ENCODE peak calls at places on chromosomes 4 and X, in eight cellular contexts. One of them, this sample, is unnamed. For H3K9me3 and H3K4me1, the result is how much of the 10 kb centered on the place peaks cover.

GRCh38 chrX:105823092-105823454 is 734 bp downstream of the NRK start:
- DNase-seq in adrenal gland: peak
- DNase-seq in CD8-positive, alpha-beta T cell: no peak
- DNase-seq in uterus: no peak
- DNase-seq in prostate gland: no peak
- DNase-seq in upper lobe of right lung: no peak
- DNase-seq in H1: no peak
- DNase-seq in neuronal stem cell: no peak
- DNase-seq in this sample: no peak

GRCh38 chr4:187294861-187295260 is 571.2 kb upstream of the FAT1 start:
- DNase-seq in adrenal gland: no peak
- DNase-seq in CD8-positive, alpha-beta T cell: no peak
- DNase-seq in uterus: no peak
- DNase-seq in prostate gland: no peak
- DNase-seq in upper lobe of right lung: no peak
- DNase-seq in H1: no peak
- DNase-seq in neuronal stem cell: no peak
- DNase-seq in this sample: no peak

GRCh38 chrX:152903589-152903988 is 5.7 kb downstream of the ZNF185 start:
- DNase-seq in adrenal gland: no peak
- DNase-seq in CD8-positive, alpha-beta T cell: no peak
- DNase-seq in uterus: no peak
- DNase-seq in prostate gland: no peak
- DNase-seq in upper lobe of right lung: peak
- DNase-seq in H1: no peak
- DNase-seq in neuronal stem cell: no peak
- DNase-seq in this sample: no peak

GRCh38 chr4:124640037-124640730 is 72.3 kb downstream of the ANKRD50 start:
- DNase-seq in adrenal gland: peak
- DNase-seq in CD8-positive, alpha-beta T cell: no peak
- DNase-seq in uterus: no peak
- DNase-seq in prostate gland: no peak
- DNase-seq in upper lobe of right lung: no peak
- DNase-seq in H1: no peak
- DNase-seq in neuronal stem cell: no peak
- DNase-seq in this sample: no peak

GRCh38 chrX:572490-573124 is 58.0 kb upstream of the SHOX start:
- DNase-seq in adrenal gland: no peak
- DNase-seq in CD8-positive, alpha-beta T cell: no peak
- DNase-seq in uterus: no peak
- DNase-seq in prostate gland: no peak
- DNase-seq in upper lobe of right lung: no peak
- DNase-seq in H1: peak
- DNase-seq in neuronal stem cell: no peak
- DNase-seq in this sample: no peak

GRCh38 chr4:22237846-22238513 is 277.9 kb downstream of the ADGRA3 start:
- DNase-seq in adrenal gland: no peak
- DNase-seq in CD8-positive, alpha-beta T cell: no peak
- DNase-seq in uterus: no peak
- DNase-seq in prostate gland: no peak
- DNase-seq in upper lobe of right lung: no peak
- DNase-seq in H1: no peak
- DNase-seq in neuronal stem cell: no peak
- DNase-seq in this sample: no peak

GRCh38 chr4:118979712-118980111 is 91.1 kb downstream of the SYNPO2 start:
- DNase-seq in adrenal gland: no peak
- DNase-seq in CD8-positive, alpha-beta T cell: no peak
- DNase-seq in uterus: no peak
- DNase-seq in prostate gland: no peak
- DNase-seq in upper lobe of right lung: no peak
- DNase-seq in H1: no peak
- DNase-seq in neuronal stem cell: no peak
- DNase-seq in this sample: no peak

GRCh38 chrX:22041931-22042530 is 9.9 kb downstream of the PHEX start:
- DNase-seq in adrenal gland: no peak
- DNase-seq in CD8-positive, alpha-beta T cell: no peak
- DNase-seq in uterus: no peak
- DNase-seq in prostate gland: no peak
- DNase-seq in upper lobe of right lung: no peak
- DNase-seq in H1: no peak
- DNase-seq in neuronal stem cell: no peak
- DNase-seq in this sample: no peak

GRCh38 chr4:52751349-52751911 is at the start of gene ERVMER34-1:
- DNase-seq in adrenal gland: peak
- DNase-seq in CD8-positive, alpha-beta T cell: no peak
- DNase-seq in uterus: peak
- DNase-seq in prostate gland: peak
- DNase-seq in upper lobe of right lung: peak
- DNase-seq in H1: peak
- DNase-seq in neuronal stem cell: peak
- DNase-seq in this sample: no peak

DNA sequence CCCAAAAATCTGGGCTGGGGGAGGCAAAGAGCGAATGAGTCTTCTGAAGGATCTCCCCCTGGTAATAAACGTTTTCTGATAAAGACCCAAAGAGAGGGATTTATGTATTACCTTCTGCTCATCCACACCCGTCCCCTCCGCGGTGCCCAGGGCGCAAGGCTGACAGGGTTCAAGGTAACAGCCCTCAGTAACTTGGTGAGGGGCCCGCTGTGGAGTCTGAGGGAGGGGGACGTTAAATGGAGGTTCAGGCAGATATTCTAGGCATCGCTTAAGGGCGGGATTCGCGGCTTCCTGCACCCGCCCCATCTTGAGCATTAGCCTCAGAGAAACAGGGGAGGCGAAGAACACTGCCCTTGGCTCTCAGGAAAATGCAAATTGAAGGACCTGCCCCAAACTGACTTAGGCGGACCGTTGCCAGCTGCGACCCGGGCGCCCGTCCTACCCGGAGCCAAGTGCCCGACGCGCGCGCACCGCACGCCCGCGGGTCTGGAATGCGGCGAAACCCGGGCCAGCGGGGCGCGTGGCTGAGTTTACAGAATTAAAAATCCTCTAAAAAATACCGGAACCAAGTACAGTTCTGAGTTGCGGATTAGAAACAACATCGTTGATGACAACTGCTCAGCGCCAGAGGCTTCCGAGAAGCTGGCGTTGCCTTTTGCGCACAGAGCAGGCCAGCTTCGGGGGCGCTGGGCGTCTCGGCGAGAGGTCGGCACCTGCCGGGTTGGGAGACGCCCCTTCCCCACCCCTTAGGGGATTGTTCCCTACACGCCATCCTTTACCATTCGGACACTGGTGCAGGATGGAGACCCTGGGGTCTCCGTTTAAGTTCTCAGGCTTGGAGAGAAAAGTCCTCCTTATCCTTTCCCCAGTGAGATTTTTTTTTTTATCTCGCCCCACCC is 2.8 kb downstream of the HELT start:
- DNase-seq in adrenal gland: no peak
- DNase-seq in CD8-positive, alpha-beta T cell: no peak
- DNase-seq in uterus: no peak
- DNase-seq in prostate gland: no peak
- DNase-seq in upper lobe of right lung: no peak
- DNase-seq in H1: peak
- DNase-seq in neuronal stem cell: no peak
- DNase-seq in this sample: no peak
- H3K4me3 ChIP-seq in adrenal gland: no peak
- H3K4me3 ChIP-seq in CD8-positive, alpha-beta T cell: no peak
- H3K4me3 ChIP-seq in uterus: no peak
- H3K4me3 ChIP-seq in prostate gland: no peak
- H3K4me3 ChIP-seq in upper lobe of right lung: no peak
- H3K4me3 ChIP-seq in H1: peak
- H3K4me3 ChIP-seq in neuronal stem cell: no peak
- H3K4me3 ChIP-seq in this sample: no peak

DNA sequence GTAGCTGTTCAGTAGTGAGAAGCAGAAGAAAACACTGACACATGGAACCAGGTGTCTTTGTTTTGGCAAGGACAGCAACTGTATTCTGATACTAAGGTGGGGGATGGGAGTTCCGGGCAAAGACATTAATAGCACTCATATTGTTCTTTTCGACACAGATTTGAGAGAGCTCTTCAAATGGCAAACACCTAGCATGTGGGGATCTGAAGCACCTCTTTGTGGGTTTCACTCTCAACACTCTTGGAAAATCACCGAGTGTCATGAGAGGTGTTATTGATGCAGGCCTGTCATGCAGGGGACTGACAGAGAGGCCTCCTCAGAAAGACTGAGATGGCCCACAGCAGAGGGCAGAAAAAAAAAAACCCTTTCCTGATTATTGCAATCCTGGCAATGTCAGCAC is 228.4 kb upstream of the VCX start:
- DNase-seq in adrenal gland: no peak
- DNase-seq in CD8-positive, alpha-beta T cell: no peak
- DNase-seq in uterus: no peak
- DNase-seq in prostate gland: no peak
- DNase-seq in upper lobe of right lung: no peak
- DNase-seq in H1: no peak
- DNase-seq in neuronal stem cell: no peak
- DNase-seq in this sample: no peak
- H3K9me3 ChIP-seq in adrenal gland: under half
- H3K9me3 ChIP-seq in CD8-positive, alpha-beta T cell: under half
- H3K9me3 ChIP-seq in uterus: under half
- H3K9me3 ChIP-seq in prostate gland: under half
- H3K9me3 ChIP-seq in upper lobe of right lung: under half
- H3K9me3 ChIP-seq in H1: under half
- H3K9me3 ChIP-seq in neuronal stem cell: under half
- H3K9me3 ChIP-seq in this sample: under half

GRCh38 chr4:172989984-172990711 is 178.5 kb upstream of the GALNT7 start:
- DNase-seq in adrenal gland: no peak
- DNase-seq in CD8-positive, alpha-beta T cell: no peak
- DNase-seq in uterus: no peak
- DNase-seq in prostate gland: no peak
- DNase-seq in upper lobe of right lung: no peak
- DNase-seq in H1: no peak
- DNase-seq in neuronal stem cell: no peak
- DNase-seq in this sample: no peak

GRCh38 chr4:172985552-172985951 is 183.1 kb upstream of the GALNT7 start:
- DNase-seq in adrenal gland: no peak
- DNase-seq in CD8-positive, alpha-beta T cell: no peak
- DNase-seq in uterus: no peak
- DNase-seq in prostate gland: no peak
- DNase-seq in upper lobe of right lung: no peak
- DNase-seq in H1: no peak
- DNase-seq in neuronal stem cell: no peak
- DNase-seq in this sample: no peak

GRCh38 chr4:172983014-172983413 is 185.6 kb upstream of the GALNT7 start:
- DNase-seq in adrenal gland: no peak
- DNase-seq in CD8-positive, alpha-beta T cell: no peak
- DNase-seq in uterus: no peak
- DNase-seq in prostate gland: no peak
- DNase-seq in upper lobe of right lung: no peak
- DNase-seq in H1: no peak
- DNase-seq in neuronal stem cell: no peak
- DNase-seq in this sample: no peak

GRCh38 chr4:172982151-172982590 is 186.4 kb upstream of the GALNT7 start:
- DNase-seq in adrenal gland: no peak
- DNase-seq in CD8-positive, alpha-beta T cell: no peak
- DNase-seq in uterus: peak
- DNase-seq in prostate gland: peak
- DNase-seq in upper lobe of right lung: no peak
- DNase-seq in H1: no peak
- DNase-seq in neuronal stem cell: no peak
- DNase-seq in this sample: peak

GRCh38 chr4:172986114-172986513 is 182.5 kb upstream of the GALNT7 start:
- DNase-seq in adrenal gland: no peak
- DNase-seq in CD8-positive, alpha-beta T cell: no peak
- DNase-seq in uterus: no peak
- DNase-seq in prostate gland: no peak
- DNase-seq in upper lobe of right lung: no peak
- DNase-seq in H1: no peak
- DNase-seq in neuronal stem cell: no peak
- DNase-seq in this sample: peak
- H3K4me1 ChIP-seq in adrenal gland: under half
- H3K4me1 ChIP-seq in CD8-positive, alpha-beta T cell: under half
- H3K4me1 ChIP-seq in uterus: under half
- H3K4me1 ChIP-seq in prostate gland: under half
- H3K4me1 ChIP-seq in upper lobe of right lung: under half
- H3K4me1 ChIP-seq in H1: under half
- H3K4me1 ChIP-seq in neuronal stem cell: under half
- H3K4me1 ChIP-seq in this sample: under half

GRCh38 chr4:41069268-41069667 is 145.1 kb downstream of the APBB2 start:
- DNase-seq in adrenal gland: no peak
- DNase-seq in CD8-positive, alpha-beta T cell: no peak
- DNase-seq in uterus: peak
- DNase-seq in prostate gland: no peak
- DNase-seq in upper lobe of right lung: no peak
- DNase-seq in H1: no peak
- DNase-seq in neuronal stem cell: no peak
- DNase-seq in this sample: no peak

GRCh38 chr4:41066049-41066448 is 148.3 kb downstream of the APBB2 start:
- DNase-seq in adrenal gland: no peak
- DNase-seq in CD8-positive, alpha-beta T cell: no peak
- DNase-seq in uterus: no peak
- DNase-seq in prostate gland: no peak
- DNase-seq in upper lobe of right lung: no peak
- DNase-seq in H1: no peak
- DNase-seq in neuronal stem cell: no peak
- DNase-seq in this sample: no peak

GRCh38 chr4:41061482-41062185 is 152.7 kb downstream of the APBB2 start:
- DNase-seq in adrenal gland: no peak
- DNase-seq in CD8-positive, alpha-beta T cell: no peak
- DNase-seq in uterus: no peak
- DNase-seq in prostate gland: no peak
- DNase-seq in upper lobe of right lung: no peak
- DNase-seq in H1: no peak
- DNase-seq in neuronal stem cell: no peak
- DNase-seq in this sample: no peak

GRCh38 chr4:41067369-41067768 is 147.0 kb downstream of the APBB2 start:
- DNase-seq in adrenal gland: no peak
- DNase-seq in CD8-positive, alpha-beta T cell: no peak
- DNase-seq in uterus: no peak
- DNase-seq in prostate gland: no peak
- DNase-seq in upper lobe of right lung: no peak
- DNase-seq in H1: no peak
- DNase-seq in neuronal stem cell: no peak
- DNase-seq in this sample: no peak

GRCh38 chr4:41064953-41065352 is 149.4 kb downstream of the APBB2 start:
- DNase-seq in adrenal gland: no peak
- DNase-seq in CD8-positive, alpha-beta T cell: no peak
- DNase-seq in uterus: no peak
- DNase-seq in prostate gland: no peak
- DNase-seq in upper lobe of right lung: no peak
- DNase-seq in H1: no peak
- DNase-seq in neuronal stem cell: no peak
- DNase-seq in this sample: no peak
- H3K4me3 ChIP-seq in adrenal gland: no peak
- H3K4me3 ChIP-seq in CD8-positive, alpha-beta T cell: no peak
- H3K4me3 ChIP-seq in uterus: no peak
- H3K4me3 ChIP-seq in prostate gland: no peak
- H3K4me3 ChIP-seq in upper lobe of right lung: no peak
- H3K4me3 ChIP-seq in H1: no peak
- H3K4me3 ChIP-seq in neuronal stem cell: no peak
- H3K4me3 ChIP-seq in this sample: no peak

DNA sequence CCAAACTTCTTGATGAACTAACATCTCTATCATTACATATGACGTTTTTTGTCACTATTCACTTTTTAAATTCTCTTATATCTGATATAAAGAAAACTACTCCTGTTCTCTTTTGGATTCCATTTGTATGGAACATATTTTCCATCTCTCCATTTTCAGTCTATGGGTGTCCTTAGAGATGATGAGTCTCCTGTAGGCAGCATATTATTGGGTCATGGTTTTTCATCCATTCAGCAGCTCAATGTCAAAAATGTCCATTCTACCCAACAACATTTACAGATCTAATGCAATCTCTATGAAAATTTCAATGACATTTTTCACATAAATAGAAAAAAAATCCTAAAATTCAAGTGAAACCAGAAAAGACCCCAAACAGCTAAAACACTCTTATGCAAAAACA is 60.3 kb downstream of the BRWD3 start:
- DNase-seq in adrenal gland: no peak
- DNase-seq in CD8-positive, alpha-beta T cell: no peak
- DNase-seq in uterus: no peak
- DNase-seq in prostate gland: no peak
- DNase-seq in upper lobe of right lung: no peak
- DNase-seq in H1: no peak
- DNase-seq in neuronal stem cell: no peak
- DNase-seq in this sample: no peak
- H3K9me3 ChIP-seq in adrenal gland: under half
- H3K9me3 ChIP-seq in CD8-positive, alpha-beta T cell: under half
- H3K9me3 ChIP-seq in uterus: under half
- H3K9me3 ChIP-seq in prostate gland: under half
- H3K9me3 ChIP-seq in upper lobe of right lung: under half
- H3K9me3 ChIP-seq in H1: under half
- H3K9me3 ChIP-seq in neuronal stem cell: under half
- H3K9me3 ChIP-seq in this sample: under half

This sample was measured in HAP-1.